ENCODE peak calls at places on chromosomes 13 and 19, in nine cellular contexts. H is NAMALWA; M is NCI-H1436 treated with DMSO at 0.1 percent for 48 hours; E is effector memory CD4-positive, alpha-beta T cell; Y is stimulated activated CD8-positive, alpha-beta memory T cell treated with anti-CD3 and anti-CD28 coated beads, Interleukin-4, amount 100 ng/mL, for 48 hours; G is T-helper 17 cell; Z is A549; O is dorsolateral prefrontal cortex; T is hypothalamus. Q is an unnamed sample.

GRCh38 chr13:31322025-31322424 is 122.2 kb downstream of the B3GLCT start:
- DNase-seq in O (no peak), Z (no peak), H (peak), G (no peak), E (no peak), T (no peak), M (no peak), Y (no peak), Q (no peak)

GRCh38 chr13:65926750-65927171 is 1303.4 kb downstream of the PCDH9 start:
- DNase-seq in T (no peak), Z (peak), E (no peak), H (peak), M (no peak), G (no peak), O (no peak), Y (no peak), Q (no peak)

GRCh38 chr13:102089177-102089576 is 312.7 kb downstream of the FGF14 start:
- DNase-seq in O (no peak), T (no peak), G (no peak), M (no peak), E (no peak), H (peak), Z (no peak), Y (no peak), Q (no peak)

GRCh38 chr19:5953034-5953589 is 24.8 kb downstream of the RANBP3 start:
- DNase-seq in G (no peak), M (no peak), E (no peak), H (no peak), Y (no peak), Z (no peak), T (no peak), O (no peak), Q (no peak)

GRCh38 chr19:7544626-7545025 is 9.1 kb downstream of the PNPLA6 start:
- DNase-seq in T (no peak), O (no peak), M (no peak), Y (no peak), Z (no peak), E (no peak), G (no peak), H (no peak), Q (no peak)

GRCh38 chr13:23741879-23742510 is 147.2 kb downstream of the MIPEP start:
- DNase-seq in E (no peak), O (no peak), T (no peak), H (peak), Z (peak), Y (no peak), G (no peak), M (no peak), Q (no peak)

GRCh38 chr19:797528-798414 is 519 bp downstream of the PTBP1 start:
- DNase-seq in Z (peak), M (no peak), G (peak), T (peak), Y (peak), O (peak), H (peak), E (peak), Q (peak)

GRCh38 chr19:20999731-21000352 is 20.6 kb upstream of the ZNF430 start:
- DNase-seq in M (peak), H (peak), G (peak), T (peak), Y (peak), O (peak), E (peak), Z (no peak), Q (peak)

GRCh38 chr19:47351545-47351944 is 2.4 kb downstream of the DHX34 start:
- DNase-seq in Z (peak), O (no peak), M (no peak), G (no peak), Y (no peak), H (peak), T (no peak), E (no peak), Q (peak)

GRCh38 chr13:97367427-97367826 is 66.5 kb upstream of the RAP2A start:
- DNase-seq in O (no peak), H (no peak), E (no peak), M (no peak), T (no peak), Y (no peak), Z (no peak), G (no peak), Q (peak)

GRCh38 chr19:29841559-29842367 is 30.0 kb downstream of the CCNE1 start:
- DNase-seq in G (no peak), E (no peak), T (no peak), M (no peak), O (peak), Z (peak), H (peak), Y (no peak), Q (peak)

GRCh38 chr19:35975608-35976214 is 19.3 kb upstream of the SDHAF1 start:
- DNase-seq in E (no peak), Z (peak), M (no peak), Y (no peak), H (peak), T (no peak), O (no peak), G (no peak), Q (no peak)